ENCODE peak calls at places on chromosomes 12 and 14, in four cellular contexts. U, M, F and G are unnamed samples.
A peak's percentile ranks its signal among the peaks of the same experiment; 100 is the strongest.

GRCh38 chr14:55129086-55129427 is at the start of gene LGALS3:
- DNase-seq in U (no peak), M (no peak), F (peak; percentile 50), G (peak; percentile 68)

GRCh38 chr12:59158066-59158465 is 237.8 kb upstream of the LRIG3 start:
- DNase-seq in U (no peak), M (no peak), F (no peak), G (no peak)

GRCh38 chr14:55107766-55108554 is 21.1 kb upstream of the LGALS3 start:
- DNase-seq in U (peak; percentile 77), M (no peak), F (peak; percentile 83), G (peak; percentile 43)

GRCh38 chr12:818733-819132 is 66.4 kb downstream of the WNK1 start:
- DNase-seq in U (no peak), M (no peak), F (no peak), G (no peak)

GRCh38 chr12:66191547-66192126 is 2.6 kb downstream of the IRAK3 start:
- DNase-seq in U (no peak), M (no peak), F (no peak), G (no peak)

GRCh38 chr12:106170285-106170684 is 31.5 kb upstream of the NUAK1 start:
- DNase-seq in U (no peak), M (no peak), F (no peak), G (no peak)

GRCh38 chr12:113874326-113874725 is 91.8 kb downstream of the RBM19 start:
- DNase-seq in U (no peak), M (no peak), F (no peak), G (no peak)

GRCh38 chr12:2877047-2877958 is at the start of the genes FOXM1 and RHNO1:
- DNase-seq in U (peak; percentile 89), M (no peak), F (peak; percentile 86), G (peak; percentile 94)

GRCh38 chr12:75526655-75527511 is 15.5 kb upstream of the KRR1 start:
- DNase-seq in U (peak; percentile 17), M (peak; percentile 54), F (peak; percentile 52), G (no peak)

GRCh38 chr12:119005832-119006360 is 24.6 kb downstream of the SRRM4 start:
- DNase-seq in U (no peak), M (no peak), F (no peak), G (no peak)

GRCh38 chr14:95522116-95522515 is 5.7 kb upstream of the SYNE3 start:
- DNase-seq in U (no peak), M (no peak), F (no peak), G (no peak)

GRCh38 chr14:95521001-95521400 is 4.6 kb upstream of the SYNE3 start:
- DNase-seq in U (no peak), M (no peak), F (no peak), G (no peak)

GRCh38 chr14:95520346-95520745 is 3.9 kb upstream of the SYNE3 start:
- DNase-seq in U (peak; percentile 83), M (no peak), F (no peak), G (no peak)

GRCh38 chr14:95518045-95518751 is 1.7 kb upstream of the SYNE3 start:
- DNase-seq in U (no peak), M (no peak), F (no peak), G (no peak)

DNA sequence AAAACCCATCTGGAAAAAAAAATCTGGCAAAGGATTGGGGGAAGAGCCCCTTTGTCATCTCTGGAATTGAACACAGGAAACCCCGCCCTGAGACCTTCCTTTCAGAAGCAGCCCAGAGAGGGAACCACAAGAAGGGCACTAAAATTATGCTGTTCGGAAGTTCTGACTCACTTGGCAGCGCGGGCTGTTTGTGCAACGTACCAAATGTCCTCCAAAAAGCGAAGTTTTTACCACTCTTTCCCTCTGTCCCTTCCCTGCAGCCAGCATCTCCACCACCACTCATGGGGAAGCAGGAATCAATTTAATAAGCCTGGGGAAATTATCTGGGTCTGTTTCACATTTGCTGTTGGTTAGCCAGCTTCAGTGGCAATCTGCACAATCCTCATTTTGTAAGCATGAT is 3.2 kb upstream of the SYNE3 start:
- DNase-seq in U (peak; percentile 83), M (no peak), F (no peak), G (no peak)
- TF ChIP-seq POLR2AphosphoS5 in U (peak; percentile 59), M (no peak), F (no peak), G (no peak)

GRCh38 chr12:57630891-57631433 is 2.0 kb downstream of the B4GALNT1 start:
- DNase-seq in U (no peak), M (no peak), F (no peak), G (peak; percentile 7)

GRCh38 chr12:57629897-57630471 is 3.0 kb downstream of the B4GALNT1 start:
- DNase-seq in U (no peak), M (no peak), F (no peak), G (peak; percentile 5)

GRCh38 chr12:57632898-57633825 is at the start of gene B4GALNT1:
- DNase-seq in U (peak; percentile 61), M (no peak), F (peak; percentile 83), G (peak; percentile 76)

GRCh38 chr12:57631566-57632368 is 1.2 kb downstream of the B4GALNT1 start:
- DNase-seq in U (no peak), M (no peak), F (no peak), G (peak; percentile 16)

GRCh38 chr12:57632369-57632897 is 568 bp downstream of the B4GALNT1 start:
- DNase-seq in U (no peak), M (no peak), F (peak; percentile 71), G (peak; percentile 28)
- TF ChIP-seq SPI1 in U (no peak), M (no peak), F (no peak), G (no peak)

GRCh38 chr14:23538785-23539184 is 12.8 kb downstream of the ZFHX2 start:
- DNase-seq in U (no peak), M (no peak), F (no peak), G (no peak)
- TF ChIP-seq POLR2AphosphoS5 in U (no peak), M (no peak), F (no peak), G (no peak)

DNA sequence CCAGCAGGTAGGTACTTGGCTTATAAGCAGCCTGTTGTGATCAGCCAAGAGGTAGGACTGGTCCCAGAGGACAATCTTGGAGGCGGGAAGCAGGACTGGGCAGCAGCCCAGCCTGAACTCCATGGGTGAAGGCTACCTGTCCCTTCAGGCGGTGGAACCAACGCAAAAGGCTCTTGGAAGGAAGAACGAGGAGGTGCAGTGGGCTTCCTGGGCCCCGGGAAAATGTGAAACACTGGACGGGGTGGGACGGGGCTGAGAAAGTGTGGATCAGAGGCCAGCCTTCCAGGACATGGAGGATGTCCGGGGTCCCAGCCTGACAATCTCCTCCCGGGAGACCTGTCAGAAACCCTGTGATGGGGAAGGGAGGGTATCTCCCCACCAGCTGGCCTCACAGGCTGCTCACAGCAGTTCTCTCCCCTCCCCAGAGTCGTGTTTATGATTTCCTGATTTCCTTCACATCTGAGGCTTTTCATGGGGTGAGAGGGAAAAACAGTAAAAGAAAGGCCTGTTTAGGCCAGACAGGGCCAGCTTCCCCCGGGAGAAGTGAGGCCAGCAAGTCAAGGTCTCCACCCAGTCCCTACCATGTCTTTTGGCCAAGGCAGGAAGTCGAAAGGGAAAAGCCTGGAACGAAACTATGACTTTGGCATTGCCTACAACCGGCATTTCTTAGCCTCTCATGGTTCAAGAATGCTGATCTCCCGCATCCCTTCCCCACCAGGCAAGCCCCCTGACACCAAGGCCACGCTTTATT is 11.3 kb downstream of the CMKLR1 start:
- DNase-seq in U (no peak), M (no peak), F (no peak), G (no peak)
- TF ChIP-seq SPI1 in U (no peak), M (no peak), F (no peak), G (no peak)